ENCODE peak calls at places on chromosomes 16 and 17, in ten cellular contexts. I is chondrocyte; G is CD8-positive, alpha-beta T cell; T is B cell; H is IMR-90; L is AG09309; W is PC-9; M is tibial artery; C is sigmoid colon; Q is ascending aorta. S is an unnamed sample.

GRCh38 chr16:49924078-49924477 is 68.2 kb upstream of the ZNF423 start:
- DNase-seq in H (no peak), M (no peak), I (no peak), T (no peak), Q (no peak), W (no peak), C (peak), G (no peak), L (no peak), S (no peak)

GRCh38 chr16:89828199-89828869 is at the start of gene SPIRE2:
- DNase-seq in M (peak), I (no peak), Q (no peak), H (peak), T (peak), C (peak), L (peak), G (peak), W (peak), S (peak)

GRCh38 chr16:65644821-65645220 is 523.0 kb upstream of the CDH11 start:
- DNase-seq in Q (no peak), T (no peak), H (no peak), C (no peak), W (no peak), M (no peak), I (no peak), G (no peak), L (no peak), S (no peak)

GRCh38 chr16:47732122-47732805 is 271.1 kb downstream of the PHKB start:
- DNase-seq in M (no peak), W (no peak), L (peak), I (no peak), G (no peak), H (peak), C (no peak), T (no peak), Q (no peak), S (no peak)

GRCh38 chr17:78023042-78023441 is 64.5 kb downstream of the TNRC6C start:
- DNase-seq in M (no peak), T (no peak), H (no peak), C (no peak), I (no peak), W (no peak), L (no peak), G (no peak), Q (no peak), S (no peak)

GRCh38 chr16:67311607-67312449 is 14.7 kb downstream of the KCTD19 start:
- DNase-seq in Q (no peak), M (peak), W (peak), I (no peak), T (no peak), H (peak), G (no peak), L (peak), C (no peak), S (no peak)

GRCh38 chr16:67967183-67967955 is 1.1 kb downstream of the SLC12A4 start:
- DNase-seq in T (no peak), W (no peak), M (no peak), L (no peak), H (no peak), Q (no peak), C (no peak), I (peak), G (peak), S (no peak)

GRCh38 chr16:89955001-89955685 is 6.6 kb downstream of the DEF8 start:
- DNase-seq in H (no peak), L (no peak), G (no peak), W (no peak), I (no peak), C (no peak), Q (no peak), M (no peak), T (no peak), S (no peak)

GRCh38 chr17:18626152-18626870 is 17.9 kb downstream of the TBC1D28 start:
- DNase-seq in G (no peak), T (no peak), H (no peak), W (no peak), M (no peak), C (no peak), I (no peak), Q (no peak), L (no peak), S (peak)

GRCh38 chr16:22425036-22425801 is 50.8 kb upstream of the CDR2 start:
- DNase-seq in W (no peak), I (peak), T (no peak), H (no peak), L (no peak), C (peak), Q (no peak), G (no peak), M (peak), S (no peak)

GRCh38 chr17:72422505-72423285 is 301.9 kb downstream of the SOX9 start:
- DNase-seq in W (peak), C (peak), Q (no peak), L (peak), H (peak), G (no peak), I (no peak), M (peak), T (peak), S (peak)

GRCh38 chr17:17841620-17842025 is 4.8 kb upstream of the SREBF1 start:
- DNase-seq in Q (no peak), T (no peak), W (no peak), L (no peak), I (no peak), H (no peak), M (no peak), G (no peak), C (no peak), S (peak)

GRCh38 chr16:14302399-14303181 is 231.5 kb downstream of the MRTFB start:
- DNase-seq in W (peak), T (no peak), Q (no peak), G (no peak), M (no peak), H (no peak), L (no peak), I (no peak), C (no peak), S (no peak)

GRCh38 chr16:1913327-1914083 is 4.7 kb downstream of the HS3ST6 start:
- DNase-seq in W (peak), C (no peak), Q (no peak), M (no peak), G (no peak), I (no peak), T (no peak), L (no peak), H (no peak), S (no peak)

GRCh38 chr17:798246-798645 is 16.1 kb downstream of the MRM3 start:
- DNase-seq in W (no peak), T (no peak), Q (no peak), M (no peak), L (no peak), H (no peak), I (no peak), G (no peak), C (no peak), S (no peak)

GRCh38 chr17:78668847-78669246 is 91.7 kb upstream of the DNAH17 start:
- DNase-seq in T (no peak), Q (no peak), M (no peak), C (no peak), I (no peak), W (no peak), G (no peak), L (no peak), H (no peak), S (no peak)

GRCh38 chr17:63932008-63932561 is at the start of gene CD79B:
- DNase-seq in W (no peak), H (no peak), M (no peak), I (no peak), Q (no peak), L (no peak), C (no peak), G (no peak), T (peak), S (no peak)

GRCh38 chr17:48633266-48633816 is 7.2 kb upstream of the HOXB9 start:
- DNase-seq in I (no peak), T (no peak), W (no peak), G (no peak), C (peak), H (no peak), L (no peak), M (no peak), Q (no peak), S (no peak)

GRCh38 chr16:50742521-50743150 is 750 bp downstream of the CYLD start:
- DNase-seq in Q (no peak), G (no peak), W (no peak), L (no peak), M (peak), C (no peak), I (no peak), H (peak), T (peak), S (no peak)

GRCh38 chr16:77918792-77919707 is 103.3 kb upstream of the CLEC3A start:
- DNase-seq in M (no peak), L (no peak), H (peak), T (no peak), I (no peak), G (no peak), C (no peak), Q (no peak), W (no peak), S (no peak)

GRCh38 chr17:2055494-2056220 is 754 bp downstream of the HIC1 start:
- DNase-seq in L (no peak), M (no peak), C (peak), H (peak), W (no peak), T (no peak), Q (no peak), I (no peak), G (no peak), S (no peak)

GRCh38 chr16:12893050-12893750 is 8.2 kb upstream of the SHISA9 start:
- DNase-seq in I (no peak), M (no peak), L (no peak), G (no peak), Q (no peak), W (no peak), T (no peak), C (no peak), H (no peak), S (no peak)

DNA sequence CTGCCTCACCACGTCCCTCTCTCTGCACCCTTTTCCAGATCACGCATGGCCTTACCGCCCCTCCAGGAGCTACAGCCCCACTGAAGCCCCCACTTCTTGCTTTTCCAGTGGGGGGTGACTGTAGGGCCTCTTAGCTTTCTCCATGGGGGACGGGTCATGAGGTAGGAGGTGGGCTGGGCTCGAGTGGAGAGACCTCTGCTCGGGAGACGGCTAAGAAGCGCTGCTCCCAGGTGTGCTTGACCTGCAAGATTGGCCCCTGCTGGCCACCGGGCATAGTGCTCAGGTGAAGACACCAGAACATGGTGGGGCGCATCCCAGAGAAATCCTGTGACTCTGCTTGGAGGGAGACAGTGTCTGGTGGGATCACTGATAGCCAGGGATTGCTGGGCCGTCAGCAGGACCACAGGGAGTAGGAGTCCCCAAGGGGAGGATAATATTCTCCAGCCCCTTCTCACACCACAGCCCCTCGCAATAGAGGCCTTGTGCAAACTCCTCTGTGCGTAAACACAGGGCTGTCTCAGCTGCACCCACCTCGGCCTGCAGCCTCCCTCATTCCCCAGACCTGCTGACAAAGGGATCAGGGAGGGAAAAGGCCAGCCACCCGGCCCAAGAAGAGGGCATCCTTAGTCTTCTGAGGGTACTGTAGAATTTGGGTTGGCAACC is 8.9 kb upstream of the GALK1 start:
- DNase-seq in L (no peak), T (no peak), C (peak), G (no peak), W (no peak), H (no peak), Q (no peak), M (no peak), I (no peak), S (no peak)
- TF ChIP-seq CTCF in L (no peak), T (no peak), C (no peak), G (no peak), W (no peak), H (no peak), Q (no peak), M (no peak), I (no peak), S (no peak)

GRCh38 chr17:42310281-42311156 is 22.2 kb downstream of the STAT5A start:
- DNase-seq in I (no peak), M (no peak), Q (no peak), H (no peak), W (no peak), T (no peak), L (no peak), C (no peak), G (no peak), S (no peak)
- TF ChIP-seq CTCF in I (no peak), M (no peak), Q (no peak), H (no peak), W (no peak), T (no peak), L (peak), C (no peak), G (no peak), S (peak)

GRCh38 chr17:74305865-74306654 is 20.0 kb upstream of the KIF19 start:
- DNase-seq in W (no peak), T (no peak), Q (no peak), C (no peak), M (no peak), I (no peak), L (no peak), H (no peak), G (no peak), S (no peak)
- TF ChIP-seq CTCF in W (no peak), T (no peak), Q (no peak), C (no peak), M (no peak), I (peak), L (no peak), H (no peak), G (no peak), S (peak)

GRCh38 chr17:3335876-3336275 is 37.7 kb upstream of the OR3A1 start:
- DNase-seq in L (no peak), W (no peak), T (no peak), I (no peak), C (no peak), G (no peak), Q (no peak), H (no peak), M (no peak), S (no peak)
- TF ChIP-seq CTCF in L (no peak), W (peak), T (no peak), I (no peak), C (no peak), G (no peak), Q (no peak), H (no peak), M (no peak), S (no peak)